ENCODE peak calls at places on chromosomes 7 and 10, in eight cellular contexts. H, K, C, G, F, I, Z and B are unnamed samples.

GRCh38 chr7:103731169-103731568 is 258.3 kb downstream of the RELN start:
- DNase-seq in G (no peak), F (no peak), I (no peak), K (no peak), C (no peak), Z (no peak), H (no peak), B (no peak)

GRCh38 chr10:47333532-47333931 is 11.3 kb downstream of the GDF2 start:
- DNase-seq in Z (no peak), K (no peak), H (no peak), G (no peak), F (no peak), C (no peak), I (no peak), B (no peak)

GRCh38 chr7:31883761-31884164 is 186.4 kb downstream of the PDE1C start:
- DNase-seq in F (peak), C (peak), H (no peak), G (no peak), Z (no peak), I (no peak), K (peak), B (peak)

GRCh38 chr7:74606101-74606908 is 51.2 kb upstream of the GTF2I start:
- DNase-seq in H (peak), F (peak), K (no peak), C (peak), Z (no peak), I (peak), G (peak), B (peak)

GRCh38 chr7:140229591-140230516 is 53.1 kb upstream of the KDM7A start:
- DNase-seq in G (peak), K (no peak), I (peak), C (peak), H (peak), F (no peak), Z (no peak), B (peak)

GRCh38 chr10:84241185-84241790 is at the start of gene LRIT1:
- DNase-seq in G (no peak), I (no peak), Z (no peak), C (no peak), F (no peak), H (no peak), K (no peak), B (no peak)

GRCh38 chr10:79239275-79239779 is 107.9 kb upstream of the PPIF start:
- DNase-seq in C (no peak), H (peak), K (peak), F (peak), Z (no peak), I (peak), G (no peak), B (no peak)

GRCh38 chr7:116572036-116572435 is 47.2 kb downstream of the CAV1 start:
- DNase-seq in I (no peak), Z (no peak), H (no peak), K (peak), C (no peak), F (no peak), G (no peak), B (no peak)

GRCh38 chr10:103481974-103482531 is 3.0 kb upstream of the CALHM3 start:
- DNase-seq in K (peak), H (no peak), G (no peak), Z (no peak), I (no peak), F (no peak), C (peak), B (peak)

GRCh38 chr10:124802313-124802675 is 675 bp downstream of the ABRAXAS2 start:
- DNase-seq in G (no peak), Z (no peak), F (no peak), K (peak), C (peak), I (no peak), H (no peak), B (peak)

GRCh38 chr7:54541941-54542618 is at the start of gene VSTM2A:
- DNase-seq in I (no peak), C (no peak), H (peak), F (no peak), Z (peak), K (no peak), G (no peak), B (no peak)

GRCh38 chr7:5425507-5426225 is 2.0 kb upstream of the TNRC18 start:
- DNase-seq in H (peak), K (peak), F (peak), G (peak), I (peak), Z (peak), C (no peak), B (no peak)

GRCh38 chr7:111364413-111364812 is 197.9 kb downstream of the IMMP2L start:
- DNase-seq in F (no peak), I (no peak), K (peak), Z (no peak), H (no peak), G (no peak), C (no peak), B (no peak)

GRCh38 chr7:78499283-78499682 is 700.7 kb downstream of the PHTF2 start:
- DNase-seq in C (no peak), G (no peak), F (no peak), K (no peak), H (no peak), Z (no peak), I (no peak), B (no peak)

GRCh38 chr10:69319911-69320316 is 41.6 kb downstream of the HK1 start:
- DNase-seq in K (no peak), G (no peak), Z (no peak), I (no peak), C (no peak), F (no peak), H (no peak), B (no peak)

GRCh38 chr10:4371691-4372295 is 454.2 kb upstream of the AKR1E2 start:
- DNase-seq in F (no peak), H (no peak), I (no peak), K (no peak), Z (no peak), C (no peak), G (no peak), B (no peak)
- TF ChIP-seq CTCF in F (no peak), H (no peak), I (no peak), K (no peak), Z (no peak), C (no peak), G (no peak), B (no peak)

GRCh38 chr7:9890092-9890491 is 1083.6 kb upstream of the PHF14 start:
- DNase-seq in H (peak), C (no peak), I (no peak), Z (no peak), F (no peak), K (peak), G (no peak), B (no peak)
- TF ChIP-seq CTCF in H (peak), C (no peak), I (no peak), Z (no peak), F (no peak), K (no peak), G (no peak), B (no peak)

DNA sequence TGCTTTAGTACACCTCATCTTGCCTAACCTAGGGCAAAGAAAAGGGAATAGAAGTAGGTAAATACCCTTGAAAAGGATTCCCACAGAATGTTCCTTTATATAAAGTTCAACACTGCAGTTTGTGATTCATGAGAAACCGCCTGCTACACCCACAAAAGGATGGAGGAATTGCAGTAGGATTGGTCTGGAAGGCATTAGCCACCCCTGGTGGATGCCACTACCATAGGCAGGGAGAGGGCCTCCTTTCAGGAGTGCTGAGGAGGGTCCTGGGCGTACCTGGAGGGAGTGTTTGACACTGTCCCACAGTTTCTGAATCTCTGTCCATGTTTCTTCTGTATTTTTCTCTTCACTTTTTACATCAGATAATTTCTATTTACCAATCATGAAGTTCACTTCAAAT is 221.8 kb upstream of the TMEM72 start:
- DNase-seq in C (no peak), F (no peak), I (no peak), Z (no peak), G (no peak), K (no peak), H (no peak), B (no peak)
- TF ChIP-seq CTCF in C (no peak), F (no peak), I (no peak), Z (no peak), G (no peak), K (no peak), H (peak), B (no peak)

GRCh38 chr10:17233534-17233933 is 5.5 kb downstream of the VIM start:
- DNase-seq in G (no peak), Z (no peak), H (no peak), F (no peak), C (no peak), I (no peak), K (no peak), B (no peak)
- TF ChIP-seq CTCF in G (no peak), Z (no peak), H (no peak), F (no peak), C (no peak), I (no peak), K (no peak), B (no peak)

GRCh38 chr10:75889051-75889450 is 457.6 kb downstream of the LRMDA start:
- DNase-seq in I (no peak), Z (no peak), G (no peak), H (no peak), C (no peak), F (no peak), K (no peak), B (no peak)

GRCh38 chr10:75899816-75900357 is 468.5 kb downstream of the LRMDA start:
- DNase-seq in F (no peak), K (no peak), C (no peak), Z (no peak), G (no peak), H (no peak), I (no peak), B (no peak)

GRCh38 chr10:75895259-75895658 is 463.8 kb downstream of the LRMDA start:
- DNase-seq in G (no peak), H (no peak), Z (no peak), I (no peak), K (no peak), C (no peak), F (no peak), B (no peak)

GRCh38 chr10:75894761-75895160 is 463.3 kb downstream of the LRMDA start:
- DNase-seq in H (no peak), C (no peak), Z (no peak), K (no peak), I (no peak), G (no peak), F (no peak), B (no peak)
- TF ChIP-seq CTCF in H (no peak), C (no peak), Z (no peak), K (no peak), I (no peak), G (no peak), F (no peak), B (no peak)

GRCh38 chr10:59580257-59580863 is 129.3 kb downstream of the SLC16A9 start:
- DNase-seq in Z (no peak), H (no peak), C (no peak), F (no peak), K (peak), I (no peak), G (no peak), B (no peak)
- TF ChIP-seq CTCF in Z (peak), H (peak), C (peak), F (peak), K (peak), I (peak), G (peak), B (peak)

DNA sequence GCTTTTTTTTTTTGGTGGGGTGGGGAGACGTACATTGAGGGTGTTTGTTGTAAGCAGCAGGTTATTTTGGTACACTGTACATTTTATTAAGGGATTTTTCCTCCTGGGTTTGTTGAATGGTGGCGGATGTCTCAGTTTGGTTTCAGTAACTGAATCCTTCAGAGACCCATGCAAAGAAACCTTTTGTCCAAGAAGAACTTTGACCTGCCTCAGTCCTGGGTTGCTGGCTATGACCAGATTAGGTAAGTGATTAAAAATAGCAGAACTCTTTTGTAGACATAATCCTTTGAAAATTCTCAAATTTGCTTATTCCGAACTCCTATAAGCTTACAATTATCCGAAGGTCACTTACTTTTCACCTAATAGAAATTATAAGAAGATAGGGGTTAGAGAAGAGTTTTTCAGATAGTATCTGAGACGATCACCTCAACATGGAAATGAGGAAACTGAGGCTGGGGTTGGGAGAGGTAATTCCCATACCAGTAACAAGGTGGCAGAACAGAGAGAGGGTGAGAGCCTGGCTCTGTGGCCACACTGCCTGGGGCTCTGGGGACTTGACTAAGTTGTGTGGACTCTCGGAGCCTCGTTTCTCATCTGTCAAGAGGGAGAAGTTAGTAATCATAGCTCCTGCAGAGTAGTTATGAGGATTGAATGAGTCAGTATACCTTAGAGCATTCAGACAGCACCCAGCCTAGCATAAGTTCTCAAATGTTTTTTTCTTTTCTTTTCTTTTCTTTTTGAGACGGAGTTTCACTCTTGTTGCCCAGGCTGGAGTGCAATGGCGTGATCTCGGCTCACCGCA is 87.4 kb downstream of the CCNY start:
- DNase-seq in H (no peak), K (no peak), I (no peak), F (no peak), C (no peak), Z (no peak), G (no peak), B (no peak)
- TF ChIP-seq CTCF in H (no peak), K (no peak), I (no peak), F (no peak), C (no peak), Z (no peak), G (no peak), B (no peak)

DNA sequence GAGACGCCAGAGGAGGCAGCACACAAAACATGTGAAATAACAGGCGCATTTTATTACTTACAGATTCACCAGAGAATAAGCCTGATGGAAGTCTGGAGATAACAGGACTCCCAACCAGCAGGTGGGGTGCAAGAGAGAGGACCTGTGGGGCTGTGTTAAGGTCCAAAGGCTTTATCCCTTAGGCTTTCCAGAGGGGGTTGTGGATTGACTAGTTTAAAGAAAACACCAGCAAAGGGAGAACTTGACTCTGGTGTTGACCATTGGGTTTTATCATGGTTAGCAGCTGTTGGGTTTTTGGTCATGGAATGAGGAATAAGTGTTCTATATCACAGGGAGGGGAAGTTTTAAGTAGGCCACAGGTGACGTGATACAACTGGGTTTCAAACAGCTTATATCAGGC is 1.6 kb upstream of the CRPPA start:
- DNase-seq in C (no peak), F (no peak), H (no peak), G (no peak), Z (no peak), I (no peak), K (peak), B (no peak)
- TF ChIP-seq CTCF in C (no peak), F (no peak), H (no peak), G (no peak), Z (no peak), I (no peak), K (no peak), B (no peak)